ENCODE peak calls at places on chromosome 18, in nine cellular contexts. V, G, H, O, P, F, N, E and Q are unnamed samples.

GRCh38 chr18:25109484-25109883 is 242.5 kb downstream of the ZNF521 start:
- DNase-seq in O (no peak), E (no peak), N (peak; percentile 64), F (no peak), G (no peak), H (no peak), V (no peak), P (no peak), Q (no peak)

GRCh38 chr18:55462652-55463051 is 125.3 kb downstream of the TCF4 start:
- DNase-seq in G (peak; percentile 53), O (no peak), H (no peak), V (no peak), F (no peak), P (no peak), E (no peak), N (no peak), Q (no peak)

GRCh38 chr18:78136986-78137385 is 842.6 kb upstream of the SALL3 start:
- DNase-seq in G (no peak), V (no peak), P (no peak), F (no peak), O (no peak), H (no peak), E (no peak), N (no peak), Q (no peak)

GRCh38 chr18:2878656-2879330 is 32.0 kb downstream of the EMILIN2 start:
- DNase-seq in F (no peak), P (no peak), V (no peak), H (no peak), O (no peak), N (no peak), E (no peak), G (no peak), Q (no peak)

GRCh38 chr18:23352042-23352441 is 101.0 kb upstream of the RIOK3 start:
- DNase-seq in E (no peak), F (no peak), N (no peak), H (no peak), V (no peak), G (no peak), O (no peak), P (no peak), Q (no peak)

GRCh38 chr18:37565138-37565984 is at the start of gene CELF4:
- DNase-seq in O (no peak), F (no peak), P (no peak), V (peak; percentile 19), G (no peak), E (peak; percentile 33), N (no peak), H (peak; percentile 28), Q (no peak)

GRCh38 chr18:22168360-22168921 is 948 bp upstream of the GATA6 start:
- DNase-seq in V (no peak), G (no peak), F (no peak), P (no peak), E (peak; percentile 56), H (peak; percentile 70), O (peak; percentile 47), N (no peak), Q (peak; percentile 42)

GRCh38 chr18:13797157-13797611 is 26.8 kb upstream of the MC5R start:
- DNase-seq in H (no peak), G (no peak), O (no peak), P (no peak), E (no peak), F (no peak), V (peak; percentile 89), N (peak; percentile 36), Q (no peak)

GRCh38 chr18:48713302-48713701 is 174.5 kb downstream of the CTIF start:
- DNase-seq in O (peak; percentile 78), N (no peak), P (peak; percentile 65), G (peak; percentile 70), E (no peak), H (no peak), V (no peak), F (no peak), Q (peak; percentile 52)

GRCh38 chr18:62189208-62189607 is 2.2 kb downstream of the RELCH start:
- DNase-seq in N (no peak), F (no peak), G (no peak), V (no peak), H (no peak), E (no peak), P (no peak), O (no peak), Q (no peak)

GRCh38 chr18:711693-712400 is 583 bp downstream of the ENOSF1 start:
- DNase-seq in V (peak; percentile 73), O (peak; percentile 95), G (peak; percentile 65), E (peak; percentile 33), H (peak; percentile 41), P (peak; percentile 69), F (peak; percentile 79), N (peak; percentile 95), Q (peak; percentile 87)
- TF ChIP-seq CTCF in V (peak; percentile 30), O (no peak), G (no peak), E (no peak), H (no peak), P (no peak), F (no peak), N (no peak), Q (no peak)

GRCh38 chr18:44973282-44973681 is 292.6 kb downstream of the SETBP1 start:
- DNase-seq in O (peak; percentile 41), G (no peak), F (no peak), P (no peak), N (peak; percentile 41), H (peak; percentile 51), V (peak; percentile 12), E (no peak), Q (no peak)
- TF ChIP-seq CTCF in O (peak; percentile 26), G (no peak), F (no peak), P (no peak), N (peak; percentile 58), H (peak; percentile 61), V (no peak), E (no peak), Q (no peak)

DNA sequence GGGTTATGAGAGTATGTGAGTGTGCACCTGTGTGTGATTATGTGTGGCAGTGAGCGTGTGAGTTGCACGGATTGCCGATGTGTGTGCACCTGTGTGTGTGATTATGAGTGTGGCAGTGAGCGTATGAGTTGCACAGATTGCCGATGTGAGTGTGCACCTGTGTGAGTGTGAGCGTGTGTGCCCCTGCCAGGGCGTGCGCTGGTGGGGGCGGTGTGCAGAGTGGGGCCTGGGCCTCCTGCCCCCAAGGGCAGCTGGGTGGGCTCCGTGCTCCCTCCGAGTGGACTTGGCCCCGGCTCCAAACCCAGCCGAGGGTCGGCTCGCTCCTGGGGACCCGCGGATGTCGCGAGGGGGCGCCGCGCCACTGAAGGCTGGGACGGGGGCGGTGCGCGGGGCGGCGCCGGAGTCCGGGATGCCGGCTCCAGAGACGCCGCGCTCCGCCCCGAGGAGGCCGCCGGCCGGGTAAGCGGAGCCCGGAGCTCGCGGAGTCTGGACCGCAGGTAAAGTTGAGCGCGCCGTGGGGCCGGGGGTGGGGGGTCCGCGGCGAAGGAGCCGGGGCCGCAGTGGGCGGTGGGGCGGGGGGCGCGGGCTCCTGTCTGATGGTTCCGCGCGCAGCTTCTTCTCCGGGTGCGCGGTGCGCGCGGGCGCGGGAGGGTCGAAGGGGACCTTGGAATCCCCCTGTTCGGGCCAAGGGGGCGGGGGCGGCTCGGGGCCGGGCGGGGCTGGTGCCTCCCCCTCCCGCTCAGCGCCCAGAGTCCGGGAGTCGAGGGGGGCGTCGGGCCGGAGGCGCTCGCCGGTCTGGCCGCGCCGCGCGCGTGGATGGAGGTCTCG is at the start of gene KCNG2:
- DNase-seq in V (no peak), O (peak; percentile 47), F (no peak), E (peak; percentile 71), H (peak; percentile 67), P (no peak), G (no peak), N (peak; percentile 54), Q (no peak)
- TF ChIP-seq CTCF in V (peak; percentile 12), O (peak; percentile 36), F (no peak), E (no peak), H (peak; percentile 21), P (no peak), G (peak; percentile 12), N (no peak), Q (no peak)

DNA sequence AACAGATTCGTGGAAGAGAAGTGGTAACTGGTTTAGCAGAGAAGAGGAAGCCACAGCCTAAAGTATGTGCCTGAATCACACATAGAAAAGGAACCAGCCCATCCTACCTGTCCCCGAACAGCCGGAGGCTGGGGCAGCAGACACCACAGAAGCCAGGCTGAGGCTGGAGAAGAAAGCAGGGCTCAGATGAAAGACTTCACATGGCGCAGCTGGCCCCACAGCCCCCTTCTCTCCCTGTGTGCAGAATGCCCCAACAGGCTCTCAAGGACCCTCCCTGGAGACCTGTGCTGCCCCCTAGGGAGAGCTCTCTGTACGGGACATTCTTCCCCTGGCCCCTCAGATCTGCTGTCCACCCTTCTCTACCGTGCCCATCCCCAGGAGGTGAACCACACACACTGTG is 83.5 kb upstream of the RAB12 start:
- DNase-seq in E (peak; percentile 24), G (no peak), H (peak; percentile 69), V (no peak), N (no peak), O (no peak), P (no peak), F (no peak), Q (no peak)
- TF ChIP-seq CTCF in E (no peak), G (no peak), H (peak; percentile 61), V (peak; percentile 14), N (peak; percentile 38), O (peak; percentile 13), P (no peak), F (no peak), Q (no peak)

GRCh38 chr18:54203914-54204313 is 20.6 kb downstream of the MBD2 start:
- DNase-seq in H (no peak), G (no peak), P (no peak), N (no peak), V (no peak), F (no peak), E (no peak), O (no peak), Q (no peak)
- TF ChIP-seq CTCF in H (no peak), G (no peak), P (no peak), N (no peak), V (no peak), F (no peak), E (no peak), O (no peak), Q (no peak)